ENCODE peak calls at places on chromosomes 2 and 18, in seven cellular contexts. K is IMR-90, Z is mesenchymal stem cell, E is H9, L is mesendoderm, Y is H1, B is trophoblast cell. J is an unnamed sample.

GRCh38 chr18:30499721-30500120 is 542.8 kb downstream of the DSC3 start:
- DNase-seq in K (no peak), Z (no peak), E (no peak), L (no peak), Y (no peak), B (no peak), J (no peak)

GRCh38 chr2:11537951-11538350 is 4.1 kb downstream of the GREB1 start:
- DNase-seq in K (no peak), Z (no peak), E (no peak), L (no peak), Y (no peak), B (no peak), J (no peak)

GRCh38 chr2:45699032-45699658 is 47.7 kb downstream of the PRKCE start:
- DNase-seq in K (peak), Z (peak), E (no peak), L (no peak), Y (no peak), B (no peak), J (no peak)

GRCh38 chr2:162175720-162176119 is 23.7 kb upstream of the GCG start:
- DNase-seq in K (no peak), Z (no peak), E (no peak), L (no peak), Y (no peak), B (no peak), J (no peak)

GRCh38 chr2:2856723-2857415 is 520.7 kb downstream of the EIPR1 start:
- DNase-seq in K (no peak), Z (no peak), E (no peak), L (no peak), Y (no peak), B (no peak), J (no peak)

GRCh38 chr2:143429932-143430331 is 300.7 kb downstream of the ARHGAP15 start:
- DNase-seq in K (no peak), Z (no peak), E (no peak), L (no peak), Y (no peak), B (no peak), J (no peak)

GRCh38 chr18:36559458-36559857 is 261.9 kb downstream of the FHOD3 start:
- DNase-seq in K (no peak), Z (no peak), E (no peak), L (no peak), Y (no peak), B (no peak), J (no peak)

GRCh38 chr2:21034972-21035279 is 8.9 kb downstream of the APOB start:
- DNase-seq in K (no peak), Z (no peak), E (no peak), L (no peak), Y (no peak), B (no peak), J (no peak)

GRCh38 chr2:138831691-138832090 is 51.5 kb upstream of the NXPH2 start:
- DNase-seq in K (no peak), Z (no peak), E (no peak), L (no peak), Y (no peak), B (peak), J (no peak)

GRCh38 chr2:103401621-103402020 is 639.8 kb downstream of the TMEM182 start:
- DNase-seq in K (no peak), Z (peak), E (peak), L (peak), Y (peak), B (peak), J (peak)

GRCh38 chr2:9777081-9777480 is 66.2 kb upstream of the TAF1B start:
- DNase-seq in K (no peak), Z (no peak), E (no peak), L (no peak), Y (no peak), B (no peak), J (no peak)

GRCh38 chr2:118687201-118687600 is 160.2 kb downstream of the EN1 start:
- DNase-seq in K (no peak), Z (no peak), E (no peak), L (no peak), Y (no peak), B (no peak), J (no peak)

GRCh38 chr2:24972315-24972958 is 682 bp upstream of the DNAJC27 start:
- DNase-seq in K (no peak), Z (peak), E (no peak), L (peak), Y (no peak), B (peak), J (peak)

GRCh38 chr18:59054892-59055291 is 84.8 kb upstream of the SEC11C start:
- DNase-seq in K (no peak), Z (peak), E (no peak), L (no peak), Y (no peak), B (no peak), J (no peak)

GRCh38 chr18:48808476-48808875 is 142.3 kb downstream of the SMAD7 start:
- DNase-seq in K (no peak), Z (no peak), E (no peak), L (no peak), Y (no peak), B (no peak), J (no peak)

GRCh38 chr2:118440699-118441098 is 352.4 kb downstream of the INSIG2 start:
- DNase-seq in K (no peak), Z (no peak), E (no peak), L (no peak), Y (no peak), B (no peak), J (no peak)

GRCh38 chr18:79567481-79568147 is 112.0 kb upstream of the CTDP1 start:
- DNase-seq in K (peak), Z (peak), E (peak), L (peak), Y (no peak), B (no peak), J (peak)

GRCh38 chr2:105858868-105859693 is 114.4 kb downstream of the NCK2 start:
- DNase-seq in K (no peak), Z (no peak), E (no peak), L (no peak), Y (peak), B (peak), J (no peak)

GRCh38 chr2:142937347-142937746 is 59.9 kb downstream of the KYNU start:
- DNase-seq in K (no peak), Z (no peak), E (no peak), L (no peak), Y (no peak), B (no peak), J (no peak)

GRCh38 chr2:65015731-65016130 is 26.5 kb downstream of the SLC1A4 start:
- DNase-seq in K (no peak), Z (peak), E (no peak), L (no peak), Y (no peak), B (no peak), J (no peak)

GRCh38 chr2:118003396-118003824 is 10.5 kb downstream of the CCDC93 start:
- DNase-seq in K (peak), Z (peak), E (peak), L (peak), Y (peak), B (peak), J (peak)

GRCh38 chr18:7064346-7064745 is 53.3 kb downstream of the LAMA1 start:
- DNase-seq in K (no peak), Z (no peak), E (no peak), L (peak), Y (no peak), B (peak), J (no peak)

GRCh38 chr2:168552450-168552856 is 96.4 kb downstream of the CERS6 start:
- DNase-seq in K (no peak), Z (no peak), E (peak), L (peak), Y (peak), B (no peak), J (peak)

GRCh38 chr2:184302506-184302905 is 295.8 kb upstream of the ZNF804A start:
- DNase-seq in K (no peak), Z (peak), E (no peak), L (no peak), Y (no peak), B (no peak), J (no peak)

GRCh38 chr2:23706613-23707078 is 220.3 kb downstream of the ATAD2B start:
- DNase-seq in K (no peak), Z (no peak), E (no peak), L (no peak), Y (no peak), B (no peak), J (no peak)

GRCh38 chr2:202194418-202194817 is 44.0 kb downstream of the SUMO1 start:
- DNase-seq in K (no peak), Z (no peak), E (no peak), L (no peak), Y (no peak), B (no peak), J (no peak)

GRCh38 chr2:237895544-237896506 is 36.4 kb downstream of the RAMP1 start:
- DNase-seq in K (no peak), Z (no peak), E (no peak), L (no peak), Y (no peak), B (peak), J (no peak)

GRCh38 chr2:159053186-159054031 is 85.0 kb downstream of the TANC1 start:
- DNase-seq in K (peak), Z (peak), E (no peak), L (no peak), Y (no peak), B (no peak), J (no peak)

GRCh38 chr2:237643582-237643981 is 16.2 kb downstream of the LRRFIP1 start:
- DNase-seq in K (no peak), Z (no peak), E (no peak), L (no peak), Y (no peak), B (no peak), J (no peak)

GRCh38 chr18:68960355-68960754 is 162.5 kb downstream of the CCDC102B start:
- DNase-seq in K (no peak), Z (no peak), E (no peak), L (peak), Y (no peak), B (no peak), J (no peak)

GRCh38 chr18:68962623-68963022 is 164.7 kb downstream of the CCDC102B start:
- DNase-seq in K (no peak), Z (no peak), E (no peak), L (no peak), Y (no peak), B (peak), J (no peak)

GRCh38 chr18:68969027-68969426 is 171.1 kb downstream of the CCDC102B start:
- DNase-seq in K (no peak), Z (no peak), E (no peak), L (no peak), Y (no peak), B (no peak), J (no peak)

DNA sequence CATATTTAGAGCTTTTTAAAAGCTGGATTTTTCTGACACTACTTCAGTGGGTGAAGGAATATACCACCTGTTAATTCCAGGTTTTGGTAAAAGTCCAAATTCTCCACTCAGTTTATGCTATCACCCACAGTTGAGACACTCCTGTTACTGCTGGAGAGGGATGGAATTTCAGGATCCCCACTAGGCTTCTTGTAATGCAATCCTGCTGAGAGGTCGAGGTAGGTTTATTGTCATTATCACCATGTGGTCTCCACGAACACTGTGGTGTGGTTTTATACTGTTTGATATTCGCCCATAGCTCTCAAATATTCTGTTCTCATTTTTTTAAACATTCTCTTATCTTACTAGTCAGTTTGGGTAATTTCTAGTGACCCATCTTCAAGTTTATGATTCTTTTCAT is 167.9 kb downstream of the CCDC102B start:
- DNase-seq in K (no peak), Z (no peak), E (no peak), L (no peak), Y (no peak), B (no peak), J (no peak)
- H4K8ac ChIP-seq in K (no peak), Z (no peak), E (no peak), L (no peak), Y (no peak), B (no peak), J (no peak)

GRCh38 chr2:156480376-156480775 is 44.2 kb downstream of the GPD2 start:
- DNase-seq in K (no peak), Z (no peak), E (no peak), L (no peak), Y (no peak), B (no peak), J (no peak)

GRCh38 chr2:156474316-156474715 is 38.1 kb downstream of the GPD2 start:
- DNase-seq in K (no peak), Z (no peak), E (no peak), L (no peak), Y (no peak), B (no peak), J (no peak)

GRCh38 chr2:156473445-156473844 is 37.3 kb downstream of the GPD2 start:
- DNase-seq in K (no peak), Z (no peak), E (no peak), L (peak), Y (no peak), B (no peak), J (no peak)

GRCh38 chr2:156476021-156476420 is 39.8 kb downstream of the GPD2 start:
- DNase-seq in K (no peak), Z (no peak), E (no peak), L (no peak), Y (no peak), B (no peak), J (no peak)

GRCh38 chr2:156476516-156477206 is 40.5 kb downstream of the GPD2 start:
- DNase-seq in K (peak), Z (peak), E (no peak), L (no peak), Y (no peak), B (peak), J (no peak)
- H2AK5ac ChIP-seq in K (no peak), Z (no peak), E (no peak), L (no peak), Y (no peak), B (no peak), J (no peak)

GRCh38 chr2:225771691-225772090 is 372.2 kb downstream of the NYAP2 start:
- DNase-seq in K (no peak), Z (no peak), E (no peak), L (no peak), Y (no peak), B (no peak), J (no peak)
- H4K8ac ChIP-seq in K (no peak), Z (no peak), E (no peak), L (no peak), Y (no peak), B (no peak), J (no peak)

DNA sequence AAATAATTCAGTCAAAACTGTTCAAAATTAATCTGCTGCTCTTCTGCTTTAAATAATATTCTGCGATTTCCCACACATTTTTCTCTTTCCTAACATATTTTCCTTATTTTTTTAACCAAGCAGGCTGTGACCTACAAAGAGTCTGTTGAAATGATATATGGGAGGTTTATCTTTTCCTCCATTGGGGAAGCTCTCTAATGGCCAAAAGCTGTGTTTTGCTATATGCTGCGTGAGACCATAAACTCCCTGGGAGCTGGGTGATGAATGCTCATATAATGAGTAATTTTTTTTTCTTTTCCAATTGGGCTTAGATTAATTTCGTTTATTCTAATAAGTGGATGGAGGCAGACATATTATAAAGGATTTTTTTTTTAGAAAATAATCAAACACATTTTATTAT is 72.2 kb upstream of the MAP2 start:
- DNase-seq in K (no peak), Z (no peak), E (no peak), L (no peak), Y (no peak), B (no peak), J (no peak)
- H2AK5ac ChIP-seq in K (no peak), Z (no peak), E (no peak), L (no peak), Y (no peak), B (no peak), J (no peak)

DNA sequence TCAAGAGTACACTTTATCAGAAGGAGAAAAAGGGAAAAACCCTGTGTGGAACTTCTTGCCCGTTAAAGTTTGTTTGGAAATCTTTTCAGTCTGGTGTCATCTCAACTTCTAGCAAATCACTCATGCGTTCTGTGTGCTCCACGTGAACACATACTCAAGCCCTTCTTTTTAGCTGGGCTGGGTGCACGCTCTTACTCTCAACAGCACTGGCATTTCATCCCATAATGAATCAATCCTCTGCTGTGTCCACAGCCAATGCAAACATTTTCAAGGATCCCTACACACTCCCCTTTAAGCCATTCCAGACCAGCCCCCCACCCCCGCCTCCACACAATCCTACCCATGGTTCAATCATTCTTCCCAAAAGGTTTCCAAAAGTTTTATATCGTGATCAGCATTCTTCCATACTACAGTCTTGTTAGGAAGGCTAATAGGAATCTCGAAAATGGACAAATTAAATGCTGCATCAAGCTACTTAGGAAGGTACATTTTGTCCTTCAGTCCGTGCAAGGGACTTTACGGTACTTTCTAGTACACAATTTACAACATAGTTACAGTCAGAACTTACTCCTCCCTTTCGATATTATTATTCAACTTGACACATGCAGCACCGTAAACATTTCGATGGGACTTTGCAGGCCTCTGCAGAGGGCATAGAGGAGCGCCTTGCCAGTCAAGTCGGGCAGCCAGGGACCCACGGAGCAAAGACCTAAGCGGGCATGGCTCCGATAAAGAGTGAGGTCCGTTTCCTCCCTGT is 1.5 kb downstream of the PTGR3 start:
- DNase-seq in K (peak), Z (peak), E (no peak), L (peak), Y (no peak), B (no peak), J (peak)
- H4K8ac ChIP-seq in K (no peak), Z (no peak), E (no peak), L (no peak), Y (no peak), B (no peak), J (no peak)

GRCh38 chr2:148867079-148867769 is 7.8 kb upstream of the KIF5C start:
- DNase-seq in K (no peak), Z (no peak), E (no peak), L (no peak), Y (no peak), B (no peak), J (no peak)
- H2AK5ac ChIP-seq in K (no peak), Z (no peak), E (no peak), L (no peak), Y (no peak), B (no peak), J (no peak)

GRCh38 chr2:96512341-96512740 is 7.2 kb upstream of the NEURL3 start:
- DNase-seq in K (no peak), Z (no peak), E (no peak), L (no peak), Y (no peak), B (no peak), J (no peak)

GRCh38 chr2:96510931-96511595 is 5.9 kb upstream of the NEURL3 start:
- DNase-seq in K (no peak), Z (no peak), E (no peak), L (no peak), Y (no peak), B (no peak), J (no peak)

GRCh38 chr2:96509847-96510230 is 4.7 kb upstream of the NEURL3 start:
- DNase-seq in K (no peak), Z (no peak), E (no peak), L (no peak), Y (no peak), B (no peak), J (no peak)

GRCh38 chr2:96509114-96509846 is 4.1 kb upstream of the NEURL3 start:
- DNase-seq in K (peak), Z (peak), E (peak), L (peak), Y (peak), B (peak), J (peak)

DNA sequence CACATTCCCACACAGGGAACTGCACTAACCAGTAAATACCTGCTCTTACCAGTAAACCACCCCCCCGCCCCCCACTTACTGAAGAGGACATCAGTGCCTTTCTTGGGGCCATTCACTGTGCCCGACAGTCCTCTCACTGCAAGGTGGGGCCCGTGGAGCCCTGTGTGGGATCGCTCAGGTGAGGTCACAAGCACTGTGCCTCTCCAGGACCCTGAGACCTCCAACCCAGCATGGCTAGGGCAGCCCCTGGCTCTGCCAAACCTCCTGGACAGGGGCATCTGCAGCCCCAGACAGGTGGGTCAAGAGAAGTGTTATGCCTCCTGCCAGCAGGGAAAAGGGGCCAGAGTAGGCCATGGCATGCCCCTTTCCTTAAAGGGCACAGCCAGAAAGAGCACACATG is 6.7 kb upstream of the NEURL3 start:
- DNase-seq in K (no peak), Z (no peak), E (no peak), L (no peak), Y (no peak), B (no peak), J (no peak)
- H4K8ac ChIP-seq in K (no peak), Z (no peak), E (no peak), L (no peak), Y (no peak), B (no peak), J (no peak)

DNA sequence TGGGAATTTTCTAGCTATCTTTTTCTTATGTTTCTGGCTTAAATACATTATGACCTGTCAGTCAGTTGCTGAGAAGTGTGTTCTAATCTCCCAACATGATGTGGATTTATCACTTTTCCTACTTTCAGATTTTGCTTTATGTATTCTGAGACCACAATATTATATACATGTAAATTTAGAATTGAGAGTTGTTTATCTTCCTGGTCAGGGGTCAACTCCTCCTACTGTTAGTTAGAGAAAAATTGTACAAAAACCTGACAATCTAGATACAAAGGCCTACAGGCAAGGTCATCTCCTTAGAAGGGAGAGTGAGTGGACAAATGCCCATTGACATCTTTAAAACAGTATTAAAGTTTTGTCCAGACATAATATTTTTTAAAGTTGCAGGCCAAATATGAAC is 30.6 kb downstream of the C18orf63 start:
- DNase-seq in K (no peak), Z (no peak), E (no peak), L (no peak), Y (no peak), B (no peak), J (no peak)
- H2AK5ac ChIP-seq in K (no peak), Z (no peak), E (no peak), L (no peak), Y (no peak), B (no peak), J (no peak)

GRCh38 chr2:151682459-151683003 is 51.7 kb downstream of the NEB start:
- DNase-seq in K (no peak), Z (no peak), E (no peak), L (no peak), Y (no peak), B (no peak), J (no peak)
- H4K8ac ChIP-seq in K (no peak), Z (no peak), E (no peak), L (no peak), Y (no peak), B (no peak), J (no peak)

GRCh38 chr2:182023235-182023634 is 37.6 kb downstream of the PPP1R1C start:
- DNase-seq in K (no peak), Z (no peak), E (no peak), L (no peak), Y (no peak), B (no peak), J (no peak)
- H2AK5ac ChIP-seq in K (no peak), Z (no peak), E (no peak), L (no peak), Y (no peak), B (no peak), J (no peak)

J was measured in neuronal stem cell.